ENCODE peak calls at places on chromosomes 4 and X, in ten cellular contexts. One of them, this sample, is unnamed.

GRCh38 chr4:119103263-119103662 is 32.4 kb upstream of the MYOZ2 start:
- DNase-seq in right lobe of liver: no peak
- DNase-seq in uterus: no peak
- DNase-seq in fibroblast of lung: peak
- DNase-seq in OCI-LY7: no peak
- DNase-seq in CD4-positive, alpha-beta T cell: no peak
- DNase-seq in aorta: peak
- DNase-seq in right cardiac atrium: peak
- DNase-seq in heart left ventricle: peak
- DNase-seq in A549: peak
- DNase-seq in this sample: no peak

GRCh38 chrX:149683966-149684730 is 27.7 kb upstream of the MAGEA11 start:
- DNase-seq in fibroblast of lung: no peak
- DNase-seq in uterus: no peak
- DNase-seq in right lobe of liver: no peak
- DNase-seq in aorta: no peak
- DNase-seq in A549: no peak
- DNase-seq in CD4-positive, alpha-beta T cell: no peak
- DNase-seq in heart left ventricle: no peak
- DNase-seq in OCI-LY7: no peak
- DNase-seq in right cardiac atrium: no peak
- DNase-seq in this sample: no peak

GRCh38 chr4:160819791-160820190 is 1344.0 kb downstream of the FSTL5 start:
- DNase-seq in fibroblast of lung: no peak
- DNase-seq in heart left ventricle: no peak
- DNase-seq in right lobe of liver: no peak
- DNase-seq in uterus: no peak
- DNase-seq in aorta: no peak
- DNase-seq in OCI-LY7: no peak
- DNase-seq in A549: no peak
- DNase-seq in CD4-positive, alpha-beta T cell: no peak
- DNase-seq in right cardiac atrium: no peak
- DNase-seq in this sample: no peak

GRCh38 chr4:16995451-16995850 is 97.0 kb upstream of the LDB2 start:
- DNase-seq in CD4-positive, alpha-beta T cell: no peak
- DNase-seq in fibroblast of lung: no peak
- DNase-seq in uterus: no peak
- DNase-seq in A549: no peak
- DNase-seq in right lobe of liver: no peak
- DNase-seq in heart left ventricle: no peak
- DNase-seq in right cardiac atrium: no peak
- DNase-seq in aorta: no peak
- DNase-seq in OCI-LY7: no peak
- DNase-seq in this sample: no peak

GRCh38 chr4:26238782-26239647 is 81.8 kb upstream of the RBPJ start:
- DNase-seq in CD4-positive, alpha-beta T cell: no peak
- DNase-seq in right cardiac atrium: no peak
- DNase-seq in aorta: no peak
- DNase-seq in uterus: no peak
- DNase-seq in heart left ventricle: no peak
- DNase-seq in OCI-LY7: no peak
- DNase-seq in A549: no peak
- DNase-seq in fibroblast of lung: peak
- DNase-seq in right lobe of liver: no peak
- DNase-seq in this sample: peak

GRCh38 chr4:140243345-140243753 is 89.4 kb upstream of the MAML3 start:
- DNase-seq in A549: no peak
- DNase-seq in CD4-positive, alpha-beta T cell: no peak
- DNase-seq in right lobe of liver: no peak
- DNase-seq in fibroblast of lung: no peak
- DNase-seq in right cardiac atrium: no peak
- DNase-seq in OCI-LY7: peak
- DNase-seq in heart left ventricle: no peak
- DNase-seq in uterus: peak
- DNase-seq in aorta: no peak
- DNase-seq in this sample: no peak

GRCh38 chr4:25535278-25535677 is 120.4 kb upstream of the SLC34A2 start:
- DNase-seq in fibroblast of lung: peak
- DNase-seq in aorta: no peak
- DNase-seq in right lobe of liver: no peak
- DNase-seq in heart left ventricle: no peak
- DNase-seq in uterus: no peak
- DNase-seq in A549: no peak
- DNase-seq in OCI-LY7: no peak
- DNase-seq in CD4-positive, alpha-beta T cell: no peak
- DNase-seq in right cardiac atrium: no peak
- DNase-seq in this sample: no peak

GRCh38 chrX:133847595-133847994 is 137.8 kb downstream of the GPC3 start:
- DNase-seq in OCI-LY7: no peak
- DNase-seq in uterus: no peak
- DNase-seq in CD4-positive, alpha-beta T cell: no peak
- DNase-seq in right lobe of liver: no peak
- DNase-seq in right cardiac atrium: no peak
- DNase-seq in A549: no peak
- DNase-seq in fibroblast of lung: no peak
- DNase-seq in heart left ventricle: no peak
- DNase-seq in aorta: no peak
- DNase-seq in this sample: no peak

GRCh38 chr4:73311428-73311827 is 52.8 kb upstream of the ANKRD17 start:
- DNase-seq in fibroblast of lung: peak
- DNase-seq in right cardiac atrium: no peak
- DNase-seq in OCI-LY7: peak
- DNase-seq in uterus: no peak
- DNase-seq in aorta: no peak
- DNase-seq in right lobe of liver: no peak
- DNase-seq in CD4-positive, alpha-beta T cell: no peak
- DNase-seq in A549: no peak
- DNase-seq in heart left ventricle: no peak
- DNase-seq in this sample: no peak

GRCh38 chrX:48578661-48579128 is 4.4 kb downstream of the RBM3 start:
- DNase-seq in heart left ventricle: no peak
- DNase-seq in fibroblast of lung: no peak
- DNase-seq in uterus: no peak
- DNase-seq in CD4-positive, alpha-beta T cell: no peak
- DNase-seq in right cardiac atrium: no peak
- DNase-seq in aorta: no peak
- DNase-seq in OCI-LY7: no peak
- DNase-seq in right lobe of liver: no peak
- DNase-seq in A549: no peak
- DNase-seq in this sample: no peak

GRCh38 chr4:17142232-17142711 is 243.8 kb upstream of the LDB2 start:
- DNase-seq in uterus: no peak
- DNase-seq in CD4-positive, alpha-beta T cell: no peak
- DNase-seq in fibroblast of lung: peak
- DNase-seq in aorta: no peak
- DNase-seq in A549: no peak
- DNase-seq in heart left ventricle: no peak
- DNase-seq in right cardiac atrium: no peak
- DNase-seq in right lobe of liver: no peak
- DNase-seq in OCI-LY7: no peak
- DNase-seq in this sample: no peak

GRCh38 chr4:177281544-177281943 is 28.1 kb upstream of the NEIL3 start:
- DNase-seq in CD4-positive, alpha-beta T cell: no peak
- DNase-seq in uterus: no peak
- DNase-seq in fibroblast of lung: peak
- DNase-seq in right lobe of liver: no peak
- DNase-seq in heart left ventricle: no peak
- DNase-seq in OCI-LY7: no peak
- DNase-seq in A549: no peak
- DNase-seq in aorta: no peak
- DNase-seq in right cardiac atrium: no peak
- DNase-seq in this sample: no peak

DNA sequence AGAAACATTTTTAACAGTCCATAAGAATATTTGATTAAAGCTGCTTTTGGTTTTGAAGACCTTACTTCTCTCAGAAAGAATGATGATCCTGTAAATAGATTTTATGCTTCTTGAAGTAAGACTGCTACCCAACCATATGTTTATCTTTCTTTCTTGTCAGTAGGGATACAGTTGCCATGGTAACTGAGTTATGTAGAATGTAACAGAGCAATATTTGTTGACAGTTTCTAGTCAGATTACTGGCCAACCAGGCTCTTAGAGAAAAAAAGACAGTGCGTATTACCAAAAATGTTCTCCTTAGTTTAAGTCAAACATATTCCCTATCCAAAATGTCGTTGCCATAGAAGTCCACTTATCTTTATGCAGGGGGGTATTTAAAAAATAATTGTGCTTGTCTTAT is 456.8 kb downstream of the PRR32 start:
- DNase-seq in aorta: no peak
- DNase-seq in heart left ventricle: no peak
- DNase-seq in A549: no peak
- DNase-seq in OCI-LY7: no peak
- DNase-seq in right cardiac atrium: no peak
- DNase-seq in CD4-positive, alpha-beta T cell: no peak
- DNase-seq in right lobe of liver: no peak
- DNase-seq in uterus: no peak
- DNase-seq in fibroblast of lung: no peak
- DNase-seq in this sample: no peak
- H3K27ac ChIP-seq in aorta: no peak
- H3K27ac ChIP-seq in heart left ventricle: no peak
- H3K27ac ChIP-seq in A549: no peak
- H3K27ac ChIP-seq in OCI-LY7: no peak
- H3K27ac ChIP-seq in right cardiac atrium: no peak
- H3K27ac ChIP-seq in CD4-positive, alpha-beta T cell: no peak
- H3K27ac ChIP-seq in right lobe of liver: no peak
- H3K27ac ChIP-seq in uterus: no peak
- H3K27ac ChIP-seq in fibroblast of lung: no peak
- H3K27ac ChIP-seq in this sample: no peak

GRCh38 chr4:81085979-81086378 is 55.5 kb downstream of the BMP3 start:
- DNase-seq in uterus: no peak
- DNase-seq in fibroblast of lung: no peak
- DNase-seq in aorta: no peak
- DNase-seq in CD4-positive, alpha-beta T cell: no peak
- DNase-seq in right cardiac atrium: no peak
- DNase-seq in OCI-LY7: no peak
- DNase-seq in A549: no peak
- DNase-seq in heart left ventricle: no peak
- DNase-seq in right lobe of liver: no peak
- DNase-seq in this sample: no peak
- H3K27ac ChIP-seq in uterus: no peak
- H3K27ac ChIP-seq in fibroblast of lung: no peak
- H3K27ac ChIP-seq in aorta: no peak
- H3K27ac ChIP-seq in CD4-positive, alpha-beta T cell: no peak
- H3K27ac ChIP-seq in right cardiac atrium: no peak
- H3K27ac ChIP-seq in OCI-LY7: no peak
- H3K27ac ChIP-seq in A549: no peak
- H3K27ac ChIP-seq in heart left ventricle: no peak
- H3K27ac ChIP-seq in right lobe of liver: no peak
- H3K27ac ChIP-seq in this sample: no peak

DNA sequence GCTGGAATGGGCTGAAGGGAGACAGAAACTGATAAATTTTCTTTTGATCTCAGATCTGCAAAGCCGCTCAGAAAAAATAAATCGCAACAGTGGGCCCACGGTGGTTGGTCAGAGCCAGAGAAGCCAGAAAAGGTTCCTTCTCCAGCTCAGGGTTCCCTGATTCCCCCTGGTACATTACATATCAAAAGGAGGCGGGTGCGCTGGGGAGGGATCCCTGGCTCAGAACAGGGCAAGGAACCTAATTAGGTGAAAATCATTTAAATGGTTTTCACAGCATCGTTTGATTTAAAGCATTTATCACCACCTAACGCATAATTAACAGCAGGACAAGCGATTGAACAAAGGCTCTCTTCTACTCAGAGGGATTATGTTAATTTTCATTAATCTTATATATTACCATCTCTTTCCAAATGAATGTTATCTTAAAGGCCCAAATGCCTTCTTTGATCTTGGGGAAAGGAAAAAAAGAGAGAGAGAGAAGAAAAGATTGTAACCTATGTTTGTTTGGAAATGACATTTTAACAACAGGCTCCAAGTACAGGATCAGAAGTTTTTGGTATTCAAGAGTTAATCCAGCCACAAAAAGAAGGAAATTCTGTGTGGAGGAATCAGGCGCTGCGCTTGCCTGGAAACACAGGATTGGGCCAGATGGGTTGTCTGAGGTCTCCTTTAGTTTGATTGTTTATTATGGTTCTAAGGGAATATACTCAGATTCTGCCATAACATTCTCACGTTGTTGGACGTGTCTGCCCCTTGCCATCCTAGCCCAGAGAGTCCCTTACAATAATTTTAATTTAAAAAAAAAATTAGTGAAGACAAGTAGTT is 100.6 kb upstream of the STX18 start:
- DNase-seq in OCI-LY7: no peak
- DNase-seq in A549: no peak
- DNase-seq in CD4-positive, alpha-beta T cell: no peak
- DNase-seq in fibroblast of lung: no peak
- DNase-seq in right lobe of liver: no peak
- DNase-seq in heart left ventricle: no peak
- DNase-seq in aorta: no peak
- DNase-seq in uterus: no peak
- DNase-seq in right cardiac atrium: no peak
- DNase-seq in this sample: no peak
- H3K27ac ChIP-seq in OCI-LY7: no peak
- H3K27ac ChIP-seq in A549: no peak
- H3K27ac ChIP-seq in CD4-positive, alpha-beta T cell: no peak
- H3K27ac ChIP-seq in fibroblast of lung: no peak
- H3K27ac ChIP-seq in right lobe of liver: no peak
- H3K27ac ChIP-seq in heart left ventricle: no peak
- H3K27ac ChIP-seq in aorta: no peak
- H3K27ac ChIP-seq in uterus: no peak
- H3K27ac ChIP-seq in right cardiac atrium: no peak
- H3K27ac ChIP-seq in this sample: no peak

GRCh38 chrX:18871970-18872369 is 111.9 kb downstream of the PHKA2 start:
- DNase-seq in OCI-LY7: no peak
- DNase-seq in CD4-positive, alpha-beta T cell: no peak
- DNase-seq in right cardiac atrium: peak
- DNase-seq in uterus: no peak
- DNase-seq in right lobe of liver: no peak
- DNase-seq in fibroblast of lung: no peak
- DNase-seq in A549: no peak
- DNase-seq in heart left ventricle: peak
- DNase-seq in aorta: peak
- DNase-seq in this sample: no peak

GRCh38 chrX:18873836-18874235 is 110.1 kb downstream of the PHKA2 start:
- DNase-seq in A549: no peak
- DNase-seq in right cardiac atrium: no peak
- DNase-seq in heart left ventricle: no peak
- DNase-seq in CD4-positive, alpha-beta T cell: no peak
- DNase-seq in OCI-LY7: no peak
- DNase-seq in uterus: no peak
- DNase-seq in right lobe of liver: no peak
- DNase-seq in fibroblast of lung: no peak
- DNase-seq in aorta: peak
- DNase-seq in this sample: no peak

GRCh38 chrX:18873189-18873791 is 110.6 kb downstream of the PHKA2 start:
- DNase-seq in OCI-LY7: no peak
- DNase-seq in right lobe of liver: no peak
- DNase-seq in right cardiac atrium: peak
- DNase-seq in CD4-positive, alpha-beta T cell: no peak
- DNase-seq in fibroblast of lung: peak
- DNase-seq in heart left ventricle: peak
- DNase-seq in aorta: peak
- DNase-seq in uterus: peak
- DNase-seq in A549: peak
- DNase-seq in this sample: no peak

GRCh38 chrX:18871161-18871880 is 112.6 kb downstream of the PHKA2 start:
- DNase-seq in CD4-positive, alpha-beta T cell: no peak
- DNase-seq in uterus: no peak
- DNase-seq in heart left ventricle: no peak
- DNase-seq in OCI-LY7: no peak
- DNase-seq in fibroblast of lung: peak
- DNase-seq in A549: no peak
- DNase-seq in right lobe of liver: no peak
- DNase-seq in aorta: no peak
- DNase-seq in right cardiac atrium: no peak
- DNase-seq in this sample: no peak

GRCh38 chrX:18872621-18873020 is 111.3 kb downstream of the PHKA2 start:
- DNase-seq in A549: no peak
- DNase-seq in right cardiac atrium: no peak
- DNase-seq in OCI-LY7: no peak
- DNase-seq in uterus: no peak
- DNase-seq in fibroblast of lung: no peak
- DNase-seq in aorta: no peak
- DNase-seq in heart left ventricle: no peak
- DNase-seq in CD4-positive, alpha-beta T cell: no peak
- DNase-seq in right lobe of liver: no peak
- DNase-seq in this sample: no peak
- H3K27ac ChIP-seq in A549: peak
- H3K27ac ChIP-seq in right cardiac atrium: peak
- H3K27ac ChIP-seq in OCI-LY7: no peak
- H3K27ac ChIP-seq in uterus: peak
- H3K27ac ChIP-seq in fibroblast of lung: no peak
- H3K27ac ChIP-seq in aorta: peak
- H3K27ac ChIP-seq in heart left ventricle: peak
- H3K27ac ChIP-seq in CD4-positive, alpha-beta T cell: no peak
- H3K27ac ChIP-seq in right lobe of liver: no peak
- H3K27ac ChIP-seq in this sample: peak

This sample was measured in caudate nucleus.